ENCODE peak calls at places on chromosomes 7 and 10, in five cellular contexts. V is right lobe of liver, L is spleen, Z is left lung, W is transverse colon. K is an unnamed sample.

GRCh38 chr7:19617921-19618320 is 90.9 kb downstream of the POLR1F start:
- DNase-seq in Z (no peak), W (no peak), V (no peak), L (no peak), K (no peak)

GRCh38 chr10:123323884-123324283 is 169.7 kb downstream of the BUB3 start:
- DNase-seq in V (no peak), W (no peak), Z (no peak), L (no peak), K (no peak)

GRCh38 chr7:33986951-33987948 is 81.9 kb downstream of the BMPER start:
- DNase-seq in Z (no peak), V (no peak), L (no peak), W (no peak), K (no peak)

GRCh38 chr10:73232887-73233286 is 14.2 kb downstream of the DNAJC9 start:
- DNase-seq in Z (no peak), L (no peak), V (no peak), W (no peak), K (no peak)

GRCh38 chr7:111528331-111528730 is 34.0 kb downstream of the IMMP2L start:
- DNase-seq in W (no peak), V (no peak), Z (no peak), L (no peak), K (no peak)

GRCh38 chr10:96880575-96880974 is 48.5 kb downstream of the LCOR start:
- DNase-seq in Z (no peak), V (no peak), L (no peak), W (no peak), K (no peak)

GRCh38 chr10:48634198-48634983 is 29.5 kb upstream of the ARHGAP22 start:
- DNase-seq in Z (peak; percentile 76), L (peak; percentile 88), V (no peak), W (peak; percentile 56), K (peak; percentile 68)

GRCh38 chr7:11570922-11571550 is 261.0 kb downstream of the THSD7A start:
- DNase-seq in W (no peak), V (no peak), Z (no peak), L (no peak), K (no peak)

GRCh38 chr7:16357474-16357873 is 63.9 kb downstream of the CRPPA start:
- DNase-seq in L (no peak), V (no peak), W (no peak), Z (no peak), K (no peak)

GRCh38 chr10:17787087-17787942 is 21.8 kb upstream of the MRC1 start:
- DNase-seq in W (no peak), L (no peak), Z (no peak), V (no peak), K (no peak)

GRCh38 chr10:17430647-17431355 is 23.6 kb downstream of the ST8SIA6 start:
- DNase-seq in V (peak; percentile 60), Z (no peak), L (no peak), W (peak; percentile 72), K (peak; percentile 82)

GRCh38 chr7:69893915-69894314 is 295.6 kb downstream of the AUTS2 start:
- DNase-seq in W (no peak), Z (no peak), L (no peak), V (no peak), K (no peak)

GRCh38 chr10:79184141-79184625 is 115.4 kb downstream of the ZMIZ1 start:
- DNase-seq in L (no peak), V (no peak), W (no peak), Z (peak; percentile 80), K (no peak)

GRCh38 chr10:11320809-11321520 is 290.5 kb downstream of the USP6NL start:
- DNase-seq in L (no peak), V (no peak), Z (no peak), W (no peak), K (no peak)

GRCh38 chr7:102024769-102025391 is 207.5 kb downstream of the CUX1 start:
- DNase-seq in V (peak; percentile 80), W (peak; percentile 15), Z (no peak), L (peak; percentile 38), K (no peak)

GRCh38 chr7:71220210-71220695 is 88.3 kb downstream of the GALNT17 start:
- DNase-seq in V (no peak), Z (no peak), W (no peak), L (no peak), K (no peak)

GRCh38 chr7:77697535-77697831 is 1.2 kb downstream of the RSBN1L start:
- DNase-seq in L (peak; percentile 83), V (peak; percentile 78), Z (no peak), W (peak; percentile 62), K (peak; percentile 64)

GRCh38 chr10:67841737-67842136 is 3.7 kb upstream of the DNAJC12 start:
- DNase-seq in W (no peak), L (no peak), Z (no peak), V (no peak), K (no peak)

GRCh38 chr7:106862317-106863183 is 2.5 kb upstream of the PIK3CG start:
- DNase-seq in W (no peak), Z (no peak), L (no peak), V (no peak), K (no peak)

GRCh38 chr10:1552415-1552814 is 184.9 kb downstream of the ADARB2 start:
- DNase-seq in L (peak; percentile 37), W (no peak), V (no peak), Z (peak; percentile 34), K (no peak)

GRCh38 chr10:119500138-119500795 is 42.3 kb downstream of the RGS10 start:
- DNase-seq in W (no peak), Z (no peak), V (no peak), L (no peak), K (no peak)

GRCh38 chr7:70694909-70695803 is 436.8 kb upstream of the GALNT17 start:
- DNase-seq in Z (no peak), L (no peak), W (peak; percentile 25), V (peak; percentile 57), K (no peak)

GRCh38 chr10:113456741-113457140 is 96.1 kb upstream of the HABP2 start:
- DNase-seq in Z (no peak), W (no peak), L (no peak), V (no peak), K (no peak)

GRCh38 chr7:96061844-96062243 is 260.1 kb downstream of the SLC25A13 start:
- DNase-seq in L (no peak), W (no peak), V (peak; percentile 56), Z (no peak), K (no peak)

GRCh38 chr10:79929409-79929904 is 19.4 kb downstream of the SFTPD start:
- DNase-seq in L (peak; percentile 91), W (peak; percentile 83), Z (peak; percentile 94), V (peak; percentile 86), K (peak; percentile 80)

GRCh38 chr7:42947531-42947930 is 15.4 kb downstream of the MRPL32 start:
- DNase-seq in V (no peak), W (no peak), Z (no peak), L (no peak), K (no peak)

GRCh38 chr10:75335191-75335590 is 66.4 kb downstream of the ZNF503 start:
- DNase-seq in W (no peak), Z (no peak), V (no peak), L (no peak), K (no peak)

GRCh38 chr10:86958831-86959736 is 685 bp downstream of the SNCG start:
- DNase-seq in Z (no peak), V (peak; percentile 50), L (peak; percentile 81), W (no peak), K (no peak)

GRCh38 chr7:142535123-142535779 is 214.0 kb upstream of the PRSS1 start:
- DNase-seq in V (no peak), Z (no peak), W (peak; percentile 65), L (no peak), K (no peak)

GRCh38 chr7:2719007-2719406 is 31.0 kb downstream of the AMZ1 start:
- DNase-seq in V (no peak), L (peak; percentile 88), W (no peak), Z (peak; percentile 77), K (no peak)

GRCh38 chr10:32955299-32955772 is 2.7 kb downstream of the ITGB1 start:
- DNase-seq in Z (no peak), V (no peak), L (no peak), W (no peak), K (no peak)
- H3K4me1 ChIP-seq in Z (peaks cover 34% of the 10 kb centered on the region), V (peaks cover 36% of the 10 kb centered on the region), L (peaks cover 75% of the 10 kb centered on the region), W (peaks cover 72% of the 10 kb centered on the region), K (no peaks in the 10 kb centered on the region)

DNA sequence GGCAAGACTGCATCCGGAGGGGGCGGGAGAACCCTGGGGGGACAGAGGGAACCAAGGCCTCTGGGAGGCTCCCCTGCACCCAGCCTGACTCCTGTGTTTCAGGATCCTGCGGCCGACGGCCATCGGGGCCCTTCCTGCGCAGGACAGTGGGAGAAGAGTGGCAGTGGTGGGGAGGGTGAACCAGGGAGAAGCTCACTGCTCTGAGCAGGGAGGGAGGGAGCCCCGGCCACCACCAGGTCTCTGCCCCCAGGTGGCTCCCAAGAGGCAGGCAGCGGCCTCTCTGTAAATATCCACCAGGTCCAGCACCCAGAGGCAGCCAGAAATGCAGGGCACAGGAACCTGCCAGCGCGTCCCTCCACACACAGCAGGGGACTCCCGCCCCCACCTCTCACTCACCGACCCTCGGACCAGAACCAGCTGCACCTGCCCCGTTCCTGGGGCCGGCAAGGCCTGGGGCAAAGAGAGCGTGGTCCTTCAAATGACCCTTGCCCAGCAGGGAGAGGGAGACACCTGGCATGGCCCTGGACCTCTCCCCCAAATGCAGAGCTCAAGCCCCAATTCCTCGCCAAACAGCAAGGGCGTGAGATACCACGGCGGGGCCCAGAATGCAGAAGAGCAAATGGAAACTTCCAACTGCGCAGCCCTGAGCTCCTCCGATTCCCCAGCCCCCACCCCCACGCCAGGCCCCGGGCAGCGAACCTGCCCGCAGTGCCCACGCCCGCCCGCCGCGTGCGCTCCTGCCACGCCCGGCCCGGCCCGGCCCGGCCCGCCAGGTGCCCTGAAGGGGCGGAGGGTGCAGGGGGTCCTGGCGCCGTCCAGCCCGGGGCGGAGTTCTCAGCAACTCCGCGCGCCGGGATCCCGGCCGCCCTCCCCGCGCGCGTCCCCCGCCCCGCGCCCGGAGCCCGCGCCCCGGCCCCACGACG is 805 bp downstream of the RASGEF1A start:
- DNase-seq in V (peak; percentile 52), W (peak; percentile 14), Z (peak; percentile 61), L (peak; percentile 77), K (peak; percentile 53)
- TF ChIP-seq CTCF in V (peak; percentile 44), W (no peak), Z (no peak), L (no peak), K (no peak)

GRCh38 chr10:15225511-15225910 is 57.0 kb upstream of the NMT2 start:
- DNase-seq in Z (no peak), V (no peak), W (no peak), L (no peak), K (no peak)
- H3K4me1 ChIP-seq in Z (no peaks in the 10 kb centered on the region), V (no peaks in the 10 kb centered on the region), W (no peaks in the 10 kb centered on the region), L (no peaks in the 10 kb centered on the region), K (no peaks in the 10 kb centered on the region)

DNA sequence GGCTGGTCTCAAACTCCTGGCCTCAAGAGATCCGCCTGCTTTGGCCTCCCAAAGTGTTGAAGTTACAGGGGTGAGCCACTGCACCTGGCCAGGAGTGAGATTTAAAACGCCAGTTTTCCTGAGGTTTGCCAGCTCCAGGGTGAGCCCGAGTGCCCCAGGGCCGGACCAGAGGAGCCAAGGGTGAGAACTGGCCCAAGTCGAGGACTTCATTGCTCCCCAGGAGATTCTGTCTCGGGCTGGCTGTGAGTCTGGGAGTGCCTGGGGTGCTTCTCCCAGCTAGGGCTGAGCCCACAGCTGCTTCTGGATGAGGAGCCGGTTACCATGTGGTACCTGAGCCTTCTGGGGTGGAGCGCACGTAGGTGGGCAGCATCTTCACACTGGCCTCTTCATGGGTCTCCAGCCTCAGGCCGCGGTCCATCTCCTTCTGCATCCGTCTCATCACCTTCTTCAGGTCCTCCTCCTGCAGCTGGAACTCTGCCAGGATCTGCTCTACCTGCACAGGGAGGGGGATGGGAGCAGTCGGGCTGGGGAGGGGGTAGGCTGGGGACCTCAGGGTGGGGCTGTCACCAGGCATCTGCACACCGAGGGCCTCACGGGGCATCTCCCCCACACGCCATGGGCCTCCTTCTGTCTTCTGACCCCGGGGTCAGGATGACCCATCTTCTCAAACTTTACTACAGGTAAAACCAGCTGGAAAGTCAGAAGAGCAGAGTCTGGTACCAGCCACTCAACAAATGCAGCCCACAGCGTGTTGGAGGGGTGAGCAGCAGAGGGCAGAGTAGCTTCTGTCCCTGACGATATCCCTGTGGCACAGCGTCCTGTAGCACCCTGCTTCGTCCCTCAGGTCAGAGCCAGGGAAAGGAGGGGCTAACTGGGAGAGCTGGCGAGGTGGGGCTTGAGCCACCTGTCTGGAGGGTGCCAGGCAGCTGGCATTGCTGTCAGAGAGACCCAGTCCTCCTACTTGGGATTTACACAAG is 12.1 kb upstream of the MYL7 start:
- DNase-seq in Z (no peak), W (no peak), V (no peak), L (no peak), K (no peak)
- TF ChIP-seq CTCF in Z (no peak), W (no peak), V (no peak), L (no peak), K (no peak)